ENCODE peak calls at places on chromosomes 11 and 22, in six cellular contexts. E is astrocyte of the cerebellum, R is cardiac fibroblast, K is left ventricle myocardium inferior, D is AG10803, X is breast epithelium. P is an unnamed sample.

GRCh38 chr11:124920870-124921609 is 2.0 kb downstream of the HEPN1 start:
- DNase-seq in R (peak; percentile 66), D (peak; percentile 56), K (peak; percentile 81), E (no peak), X (peak; percentile 43), P (no peak)

GRCh38 chr11:46471943-46472661 is 80.5 kb upstream of the CHRM4 start:
- DNase-seq in D (no peak), X (no peak), R (peak; percentile 42), K (no peak), E (no peak), P (no peak)

GRCh38 chr11:130587658-130588057 is 139.2 kb downstream of the ADAMTS15 start:
- DNase-seq in K (no peak), X (no peak), E (no peak), D (no peak), R (no peak), P (no peak)

GRCh38 chr11:34050967-34051348 is 573 bp upstream of the CAPRIN1 start:
- DNase-seq in K (no peak), E (no peak), X (no peak), R (peak; percentile 62), D (no peak), P (no peak)

GRCh38 chr11:7907121-7907520 is 23.9 kb downstream of the OR10A6 start:
- DNase-seq in R (no peak), K (no peak), D (peak; percentile 82), X (no peak), E (no peak), P (no peak)

GRCh38 chr11:76120513-76121081 is 85.7 kb downstream of the WNT11 start:
- DNase-seq in R (peak; percentile 14), K (no peak), X (no peak), E (peak; percentile 15), D (peak; percentile 42), P (no peak)

GRCh38 chr22:46619830-46620501 is at the start of gene GRAMD4:
- DNase-seq in R (no peak), K (peak; percentile 74), X (peak; percentile 64), D (peak; percentile 15), E (peak; percentile 64), P (no peak)

GRCh38 chr11:19734171-19734570 is 21.5 kb downstream of the NAV2 start:
- DNase-seq in R (peak; percentile 25), K (no peak), E (no peak), X (no peak), D (no peak), P (no peak)

GRCh38 chr11:102114032-102114431 is 3.8 kb downstream of the YAP1 start:
- DNase-seq in D (no peak), R (no peak), E (no peak), X (no peak), K (no peak), P (no peak)

DNA sequence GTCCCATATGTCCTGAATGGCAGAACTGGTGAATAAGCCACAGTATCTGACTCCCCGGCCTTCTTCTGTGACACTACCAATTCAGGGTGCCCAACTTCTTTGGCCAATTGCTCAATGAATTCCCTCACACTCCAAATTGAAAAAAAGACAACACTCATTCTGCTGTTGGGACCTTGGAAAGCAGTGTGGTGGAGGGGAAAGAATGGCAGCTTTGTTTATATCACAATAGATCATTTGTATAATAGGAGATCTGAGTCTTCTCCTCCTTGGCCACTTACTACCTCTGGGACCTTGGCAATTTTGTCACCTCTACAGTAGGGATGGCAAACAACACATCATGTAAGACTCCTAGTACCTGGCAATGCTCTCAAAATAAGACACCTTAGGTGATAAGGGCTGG is 64.6 kb downstream of the OPCML start:
- DNase-seq in R (no peak), K (no peak), X (no peak), D (no peak), E (no peak), P (no peak)
- H3K4me3 ChIP-seq in R (no peak overlapping the region), K (no peak overlapping the region), X (no peak overlapping the region), D (no peak overlapping the region), E (no peak overlapping the region), P (no peak overlapping the region)

GRCh38 chr11:3861698-3862097 is 6.2 kb downstream of the STIM1 start:
- DNase-seq in K (no peak), R (peak; percentile 17), X (no peak), E (no peak), D (no peak), P (no peak)
- H3K4me3 ChIP-seq in K (no peak overlapping the region), R (no peak overlapping the region), X (no peak overlapping the region), E (no peak overlapping the region), D (no peak overlapping the region), P (no peak overlapping the region)

GRCh38 chr11:17015639-17016125 is 1.5 kb upstream of the PLEKHA7 start:
- DNase-seq in K (peak; percentile 24), R (peak; percentile 52), X (no peak), D (peak; percentile 45), E (no peak), P (peak; percentile 3)
- H3K4me3 ChIP-seq in K (no peak overlapping the region), R (no peak overlapping the region), X (no peak overlapping the region), D (no peak overlapping the region), E (no peak overlapping the region), P (no peak overlapping the region)

DNA sequence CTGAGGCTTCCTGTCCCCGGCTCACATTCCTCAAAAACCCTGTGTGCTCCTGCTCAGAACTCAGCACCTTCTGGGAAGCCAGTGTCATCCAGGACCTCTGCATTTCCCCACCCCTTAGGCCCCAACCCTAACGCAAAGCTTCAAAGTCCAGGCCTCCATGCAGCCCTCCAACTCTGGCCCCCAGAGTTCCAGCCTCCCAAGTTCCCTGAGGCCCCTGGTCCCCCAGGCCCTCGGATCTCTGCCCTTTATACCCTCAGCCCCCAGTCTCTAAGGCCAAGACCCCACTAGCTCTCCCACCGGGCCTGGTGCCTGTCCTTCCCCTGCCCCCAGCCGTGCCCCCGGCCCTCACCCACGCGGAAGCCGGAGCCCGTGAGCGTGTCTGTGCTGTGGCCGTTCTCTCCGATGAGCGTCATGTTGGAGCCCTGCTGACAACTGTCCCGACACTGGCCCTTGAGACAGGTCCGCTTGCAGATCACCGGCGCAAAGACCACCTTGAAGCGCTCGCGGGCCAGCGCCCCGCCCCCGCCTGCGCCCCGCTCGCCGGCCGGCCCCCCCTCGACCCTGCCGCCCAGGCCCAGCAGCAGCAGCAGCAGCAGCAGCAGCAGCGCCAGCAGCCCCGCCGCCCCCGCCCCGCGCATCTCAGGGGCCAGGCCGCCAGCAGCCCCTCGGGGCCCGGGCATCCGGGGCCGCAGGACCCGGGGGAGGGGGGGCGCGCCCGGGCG is 718 bp downstream of the LTBP3 start:
- DNase-seq in K (no peak), X (no peak), D (no peak), E (no peak), R (no peak), P (no peak)
- H3K4me3 ChIP-seq in K (peak overlapping the region; percentile 79), X (peak overlapping the region; percentile 75), D (peak overlapping the region; percentile 71), E (peak overlapping the region; percentile 70), R (peak overlapping the region; percentile 58), P (peak overlapping the region; percentile 56)

GRCh38 chr11:67029146-67029545 is 6.2 kb downstream of the SYT12 start:
- DNase-seq in E (no peak), X (no peak), D (no peak), K (no peak), R (peak; percentile 13), P (no peak)

GRCh38 chr11:67025750-67026149 is 2.8 kb downstream of the SYT12 start:
- DNase-seq in X (no peak), E (no peak), R (no peak), D (no peak), K (no peak), P (no peak)

GRCh38 chr11:67027483-67027930 is 4.6 kb downstream of the SYT12 start:
- DNase-seq in D (no peak), E (no peak), K (no peak), R (no peak), X (peak; percentile 67), P (no peak)

GRCh38 chr11:67026941-67027340 is 4.0 kb downstream of the SYT12 start:
- DNase-seq in E (no peak), R (no peak), X (no peak), K (no peak), D (no peak), P (no peak)

DNA sequence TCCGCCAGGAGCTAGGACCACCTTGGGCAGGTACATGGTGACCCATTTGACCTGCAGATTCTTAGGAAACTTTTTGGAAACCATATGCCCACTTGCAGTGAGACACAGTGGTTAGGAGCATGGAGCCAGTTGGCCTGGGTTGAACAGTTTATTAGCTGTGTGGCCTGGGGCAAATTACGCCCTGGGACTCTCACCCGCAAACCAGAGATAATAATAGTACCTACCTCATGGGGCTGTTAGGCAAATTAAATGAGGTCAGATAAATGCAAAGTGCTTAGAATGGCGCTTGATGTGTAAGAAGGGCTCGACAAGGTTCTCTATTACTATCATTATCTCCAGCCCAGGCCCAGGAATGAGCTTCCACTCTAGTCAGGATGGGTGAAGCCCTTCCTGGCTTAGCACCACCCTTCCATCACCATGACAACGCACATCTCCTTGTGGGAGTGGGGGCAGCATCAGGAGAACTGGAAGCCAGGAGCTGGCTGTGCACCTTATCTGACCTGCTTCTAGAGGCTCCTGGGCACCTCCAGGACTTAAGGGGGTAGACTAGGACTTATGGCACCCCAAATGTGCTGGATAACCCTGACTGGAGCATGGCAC is 5.1 kb downstream of the SYT12 start:
- DNase-seq in K (no peak), R (no peak), X (peak; percentile 79), D (no peak), E (no peak), P (no peak)
- H3K4me3 ChIP-seq in K (no peak overlapping the region), R (no peak overlapping the region), X (peak overlapping the region; percentile 41), D (no peak overlapping the region), E (no peak overlapping the region), P (no peak overlapping the region)

GRCh38 chr22:41365425-41365824 is 16.3 kb upstream of the TEF start:
- DNase-seq in K (no peak), R (no peak), X (no peak), D (no peak), E (no peak), P (no peak)

GRCh38 chr22:41367680-41368542 is 13.8 kb upstream of the TEF start:
- DNase-seq in D (peak; percentile 72), E (no peak), X (peak; percentile 74), R (peak; percentile 40), K (peak; percentile 37), P (no peak)

GRCh38 chr22:41366323-41367014 is 15.3 kb upstream of the TEF start:
- DNase-seq in R (no peak), D (no peak), X (no peak), K (no peak), E (no peak), P (no peak)

GRCh38 chr22:41368543-41368817 is 13.3 kb upstream of the TEF start:
- DNase-seq in R (no peak), K (no peak), E (no peak), D (no peak), X (no peak), P (no peak)

GRCh38 chr22:41367039-41367679 is 14.6 kb upstream of the TEF start:
- DNase-seq in D (peak; percentile 91), R (peak; percentile 91), X (peak; percentile 91), K (peak; percentile 98), E (peak; percentile 80), P (peak; percentile 85)
- H3K4me3 ChIP-seq in D (peak overlapping the region; percentile 52), R (no peak overlapping the region), X (peak overlapping the region; percentile 60), K (peak overlapping the region; percentile 69), E (peak overlapping the region; percentile 1), P (peak overlapping the region; percentile 31)